ENCODE peak calls at places on chromosomes 12 and 14, in four cellular contexts. S, A, C and X are unnamed samples.

GRCh38 chr14:36383674-36384421 is 63.4 kb upstream of the MBIP start:
- DNase-seq in S (no peak), A (no peak), C (no peak), X (no peak)

GRCh38 chr12:104490850-104491249 is 34.1 kb downstream of the CHST11 start:
- DNase-seq in S (no peak), A (no peak), C (no peak), X (no peak)

GRCh38 chr14:75548544-75548943 is 26.3 kb downstream of the BATF start:
- DNase-seq in S (no peak), A (no peak), C (no peak), X (no peak)

GRCh38 chr12:82659343-82660207 is 27.1 kb upstream of the TMTC2 start:
- DNase-seq in S (no peak), A (peak; percentile 74), C (no peak), X (no peak)

GRCh38 chr12:27937768-27938167 is 34.8 kb downstream of the PTHLH start:
- DNase-seq in S (no peak), A (no peak), C (no peak), X (no peak)

GRCh38 chr12:105705765-105706164 is 375.3 kb downstream of the C12orf75 start:
- DNase-seq in S (peak; percentile 73), A (no peak), C (peak; percentile 81), X (peak; percentile 28)

GRCh38 chr12:70691018-70691672 is 53.9 kb upstream of the PTPRB start:
- DNase-seq in S (no peak), A (no peak), C (no peak), X (no peak)

GRCh38 chr12:91043408-91043807 is 14.4 kb downstream of the KERA start:
- DNase-seq in S (no peak), A (no peak), C (no peak), X (no peak)

GRCh38 chr12:5971194-5971850 is 26.3 kb upstream of the ANO2 start:
- DNase-seq in S (no peak), A (no peak), C (no peak), X (no peak)

GRCh38 chr14:23694085-23694975 is 58.2 kb downstream of the DHRS2 start:
- DNase-seq in S (no peak), A (no peak), C (peak; percentile 75), X (peak; percentile 4)

GRCh38 chr12:64660237-64661018 is 50.1 kb downstream of the RASSF3 start:
- DNase-seq in S (no peak), A (no peak), C (no peak), X (no peak)

GRCh38 chr12:81626406-81626805 is 132.7 kb downstream of the PPFIA2 start:
- DNase-seq in S (no peak), A (no peak), C (no peak), X (no peak)

GRCh38 chr12:92398565-92399309 is 253.1 kb upstream of the BTG1 start:
- DNase-seq in S (no peak), A (no peak), C (no peak), X (no peak)

GRCh38 chr12:47231456-47231855 is 151.7 kb upstream of the AMIGO2 start:
- DNase-seq in S (no peak), A (no peak), C (no peak), X (no peak)

GRCh38 chr14:101328412-101329149 is 232.7 kb upstream of the DIO3 start:
- DNase-seq in S (no peak), A (no peak), C (no peak), X (no peak)

GRCh38 chr12:48388430-48388829 is 37.7 kb upstream of the ZNF641 start:
- DNase-seq in S (no peak), A (no peak), C (no peak), X (no peak)

GRCh38 chr12:111448266-111448830 is 42.6 kb downstream of the SH2B3 start:
- DNase-seq in S (peak; percentile 13), A (no peak), C (peak; percentile 48), X (no peak)

GRCh38 chr14:20501346-20501745 is 4.0 kb upstream of the RNASE10 start:
- DNase-seq in S (no peak), A (no peak), C (no peak), X (no peak)

GRCh38 chr14:102568115-102568614 is 24.3 kb upstream of the RCOR1 start:
- DNase-seq in S (no peak), A (no peak), C (peak; percentile 83), X (no peak)

GRCh38 chr12:57236925-57237652 is 7.6 kb downstream of the SHMT2 start:
- DNase-seq in S (peak; percentile 15), A (peak; percentile 50), C (no peak), X (no peak)

GRCh38 chr14:77340389-77340788 is 19.6 kb downstream of the GSTZ1 start:
- DNase-seq in S (no peak), A (no peak), C (no peak), X (no peak)

GRCh38 chr12:10119072-10119471 is 10.9 kb downstream of the CLEC7A start:
- DNase-seq in S (no peak), A (no peak), C (no peak), X (no peak)

GRCh38 chr12:53058674-53059433 is 9.0 kb downstream of the TNS2 start:
- DNase-seq in S (no peak), A (no peak), C (no peak), X (no peak)

GRCh38 chr12:46445551-46446235 is 73.1 kb upstream of the SLC38A2 start:
- DNase-seq in S (no peak), A (no peak), C (no peak), X (no peak)

GRCh38 chr12:120901818-120902217 is 2.3 kb downstream of the SPPL3 start:
- DNase-seq in S (no peak), A (no peak), C (no peak), X (no peak)

GRCh38 chr14:68518910-68519686 is 273.8 kb downstream of the ZFP36L1 start:
- DNase-seq in S (peak; percentile 53), A (no peak), C (no peak), X (no peak)

GRCh38 chr12:107844312-107844921 is 69.9 kb downstream of the ASCL4 start:
- DNase-seq in S (no peak), A (peak; percentile 77), C (peak; percentile 78), X (no peak)

GRCh38 chr12:25187781-25188180 is 7.2 kb downstream of the DNAI7 start:
- DNase-seq in S (no peak), A (no peak), C (no peak), X (peak; percentile 67)

GRCh38 chr14:90140298-90140955 is 78.6 kb downstream of the KCNK13 start:
- DNase-seq in S (no peak), A (no peak), C (peak; percentile 11), X (peak; percentile 18)

DNA sequence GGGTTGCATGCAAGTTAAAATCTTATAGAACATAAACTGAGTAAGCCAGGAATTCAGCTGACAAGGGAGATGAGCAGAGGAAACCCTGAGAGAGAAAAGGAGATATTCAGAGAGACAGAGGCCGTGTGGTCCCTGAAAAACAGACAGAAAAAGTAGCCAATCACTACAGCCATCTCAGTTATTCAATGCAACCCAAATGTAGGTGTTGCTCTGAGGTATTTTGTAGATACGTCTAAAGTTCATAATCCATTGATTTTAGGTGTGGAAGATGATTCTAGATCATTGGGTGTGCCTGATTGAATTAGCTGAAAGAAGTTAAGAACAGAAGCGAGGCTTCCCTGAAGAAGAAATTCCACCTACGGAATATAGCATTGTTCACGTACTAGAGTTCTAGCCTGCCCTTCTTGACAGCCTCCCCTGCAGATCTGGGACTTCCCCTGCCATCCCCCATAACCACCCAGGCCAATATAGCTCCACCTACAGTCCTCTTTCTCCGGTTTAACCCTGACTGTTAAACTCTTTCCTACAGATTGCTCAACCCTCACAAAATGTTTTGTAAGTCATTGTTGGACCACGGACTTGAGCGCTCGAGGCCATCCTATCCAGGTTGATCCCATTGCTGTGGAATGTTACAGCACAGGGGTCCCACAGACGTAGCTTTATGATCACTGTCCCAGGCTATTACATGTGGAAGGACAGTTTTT is 21.7 kb downstream of the AICDA start:
- DNase-seq in S (no peak), A (no peak), C (peak; percentile 53), X (no peak)
- TF ChIP-seq CTCF in S (no peak), A (no peak), C (peak; percentile 38), X (no peak)

GRCh38 chr12:123723011-123723410 is 10.9 kb downstream of the ATP6V0A2 start:
- DNase-seq in S (no peak), A (no peak), C (no peak), X (no peak)

GRCh38 chr12:123732251-123732650 is 20.1 kb downstream of the ATP6V0A2 start:
- DNase-seq in S (no peak), A (no peak), C (no peak), X (no peak)

GRCh38 chr12:123726244-123726643 is 14.1 kb downstream of the ATP6V0A2 start:
- DNase-seq in S (no peak), A (no peak), C (no peak), X (no peak)

GRCh38 chr12:123723765-123724164 is 11.6 kb downstream of the ATP6V0A2 start:
- DNase-seq in S (no peak), A (no peak), C (no peak), X (no peak)

DNA sequence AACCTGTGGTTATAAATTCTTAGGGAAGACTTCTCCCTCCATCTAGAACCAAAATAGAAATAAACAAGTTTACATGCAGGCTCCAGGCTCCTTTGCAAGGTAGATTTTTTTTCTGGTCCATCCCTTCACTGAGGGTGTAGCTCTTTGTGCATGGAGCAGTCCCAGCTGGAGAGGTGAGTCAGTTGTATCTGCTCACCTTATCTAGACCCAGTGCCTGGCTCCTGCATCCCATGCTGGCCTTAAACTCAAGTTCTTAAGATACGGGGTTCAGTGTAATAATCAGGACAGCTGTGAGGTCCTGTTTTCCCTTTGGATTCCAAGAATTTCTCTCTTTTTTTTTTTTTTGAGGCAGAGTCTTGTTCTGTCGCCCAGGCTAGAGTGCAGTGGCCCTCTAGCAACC is 14.8 kb downstream of the ATP6V0A2 start:
- DNase-seq in S (no peak), A (no peak), C (no peak), X (no peak)
- H3K36me3 ChIP-seq in S (no peaks in the 10 kb centered on the region), A (peaks cover 2% of the 10 kb centered on the region), C (peaks cover 65% of the 10 kb centered on the region), X (no peaks in the 10 kb centered on the region)

DNA sequence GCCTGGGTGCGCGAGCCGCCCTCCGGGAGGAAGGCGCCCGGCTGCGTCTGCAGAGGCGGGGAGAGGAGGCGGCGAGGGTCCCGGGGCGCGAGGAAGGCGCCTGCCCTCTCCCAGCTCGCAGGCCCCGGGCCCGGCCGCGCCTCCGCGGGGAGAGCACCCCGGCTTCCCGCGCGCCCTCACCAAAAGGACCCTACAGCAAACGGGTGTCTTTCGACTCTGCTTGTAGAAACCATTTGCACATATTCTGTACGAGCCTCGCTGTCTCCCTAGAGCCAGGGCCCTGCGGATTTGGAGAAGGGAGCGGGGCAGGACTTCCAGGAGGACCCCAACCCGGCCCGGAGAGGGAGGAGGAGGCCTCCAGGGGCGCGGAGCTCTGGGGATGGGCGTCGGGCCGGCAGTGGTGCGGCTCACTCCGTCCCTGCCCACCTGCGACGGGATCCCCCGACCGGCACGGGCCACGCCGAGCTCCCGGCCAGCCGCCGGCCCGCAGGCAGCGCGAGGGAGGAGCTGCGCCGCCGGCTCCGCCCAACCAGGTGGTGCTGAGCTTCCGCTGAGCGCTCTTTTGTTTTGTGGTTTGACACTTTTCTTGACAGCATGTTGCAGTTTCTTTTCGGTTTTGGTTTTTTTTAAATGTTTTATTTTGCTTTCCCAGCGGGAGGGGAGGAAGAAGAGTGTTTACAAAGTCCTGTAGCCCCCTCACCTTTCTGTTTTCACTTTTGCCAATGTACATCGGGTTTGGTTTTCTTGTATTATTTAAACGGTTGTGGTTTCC is 103.2 kb upstream of the FKBP4 start:
- DNase-seq in S (no peak), A (no peak), C (peak; percentile 72), X (no peak)
- H3K4me3 ChIP-seq in S (peak overlapping the region; percentile 14), A (no peak overlapping the region), C (peak overlapping the region; percentile 80), X (peak overlapping the region; percentile 42)

GRCh38 chr12:122116707-122117535 is 38.4 kb downstream of the MLXIP start:
- DNase-seq in S (no peak), A (peak; percentile 59), C (no peak), X (no peak)
- TF ChIP-seq CTCF in S (no peak), A (no peak), C (no peak), X (no peak)